ENCODE peak calls at places on chromosomes 12 and 14, in seven cellular contexts. One of them, this sample, is unnamed.

GRCh38 chr12:86663691-86664090 is 407.5 kb upstream of the MGAT4C start:
- DNase-seq in mesendoderm: no peak
- DNase-seq in trophoblast cell: no peak
- DNase-seq in H1: no peak
- DNase-seq in H9: no peak
- DNase-seq in IMR-90: no peak
- DNase-seq in neuronal stem cell: no peak
- DNase-seq in this sample: no peak

GRCh38 chr14:78586681-78587080 is 416.5 kb downstream of the NRXN3 start:
- DNase-seq in trophoblast cell: no peak
- DNase-seq in IMR-90: no peak
- DNase-seq in mesendoderm: no peak
- DNase-seq in H1: no peak
- DNase-seq in neuronal stem cell: no peak
- DNase-seq in H9: no peak
- DNase-seq in this sample: no peak

GRCh38 chr14:32635103-32635719 is 303.5 kb upstream of the NPAS3 start:
- DNase-seq in mesendoderm: peak; percentile 4
- DNase-seq in trophoblast cell: peak; percentile 15
- DNase-seq in H9: no peak
- DNase-seq in neuronal stem cell: no peak
- DNase-seq in IMR-90: peak; percentile 57
- DNase-seq in H1: no peak
- DNase-seq in this sample: peak; percentile 77

GRCh38 chr14:35366048-35366428 is 38.5 kb downstream of the NFKBIA start:
- DNase-seq in trophoblast cell: peak; percentile 59
- DNase-seq in mesendoderm: no peak
- DNase-seq in neuronal stem cell: no peak
- DNase-seq in H9: no peak
- DNase-seq in H1: no peak
- DNase-seq in IMR-90: peak; percentile 74
- DNase-seq in this sample: peak; percentile 68

GRCh38 chr14:54003064-54003463 is 46.4 kb upstream of the BMP4 start:
- DNase-seq in H9: no peak
- DNase-seq in neuronal stem cell: no peak
- DNase-seq in IMR-90: peak; percentile 16
- DNase-seq in H1: no peak
- DNase-seq in trophoblast cell: no peak
- DNase-seq in mesendoderm: no peak
- DNase-seq in this sample: peak; percentile 14

GRCh38 chr12:81081726-81082125 is 3.8 kb downstream of the ACSS3 start:
- DNase-seq in mesendoderm: no peak
- DNase-seq in H9: no peak
- DNase-seq in IMR-90: no peak
- DNase-seq in neuronal stem cell: no peak
- DNase-seq in H1: no peak
- DNase-seq in trophoblast cell: no peak
- DNase-seq in this sample: no peak

GRCh38 chr14:22554706-22555572 is 34.1 kb downstream of the DAD1 start:
- DNase-seq in trophoblast cell: no peak
- DNase-seq in neuronal stem cell: no peak
- DNase-seq in H9: no peak
- DNase-seq in IMR-90: no peak
- DNase-seq in mesendoderm: no peak
- DNase-seq in H1: no peak
- DNase-seq in this sample: no peak

GRCh38 chr14:72643317-72643801 is 250.5 kb downstream of the DPF3 start:
- DNase-seq in mesendoderm: peak; percentile 72
- DNase-seq in trophoblast cell: peak; percentile 87
- DNase-seq in H1: no peak
- DNase-seq in neuronal stem cell: no peak
- DNase-seq in IMR-90: peak; percentile 99
- DNase-seq in H9: no peak
- DNase-seq in this sample: peak; percentile 99

GRCh38 chr14:58430156-58430555 is 2.6 kb downstream of the KIAA0586 start:
- DNase-seq in H1: no peak
- DNase-seq in neuronal stem cell: no peak
- DNase-seq in H9: no peak
- DNase-seq in trophoblast cell: no peak
- DNase-seq in IMR-90: peak; percentile 82
- DNase-seq in mesendoderm: no peak
- DNase-seq in this sample: peak; percentile 78

GRCh38 chr14:28987516-28987915 is 220.9 kb downstream of the FOXG1 start:
- DNase-seq in mesendoderm: no peak
- DNase-seq in H9: no peak
- DNase-seq in H1: no peak
- DNase-seq in neuronal stem cell: no peak
- DNase-seq in trophoblast cell: peak; percentile 53
- DNase-seq in IMR-90: peak; percentile 0
- DNase-seq in this sample: no peak

GRCh38 chr14:50410016-50410530 is 13.4 kb upstream of the CDKL1 start:
- DNase-seq in H9: no peak
- DNase-seq in mesendoderm: no peak
- DNase-seq in trophoblast cell: no peak
- DNase-seq in H1: no peak
- DNase-seq in neuronal stem cell: no peak
- DNase-seq in IMR-90: no peak
- DNase-seq in this sample: no peak

GRCh38 chr14:54931598-54932340 is 29.1 kb upstream of the GCH1 start:
- DNase-seq in H9: no peak
- DNase-seq in H1: no peak
- DNase-seq in mesendoderm: no peak
- DNase-seq in trophoblast cell: no peak
- DNase-seq in IMR-90: no peak
- DNase-seq in neuronal stem cell: no peak
- DNase-seq in this sample: no peak

GRCh38 chr14:99035268-99035667 is 236.7 kb downstream of the BCL11B start:
- DNase-seq in trophoblast cell: peak; percentile 9
- DNase-seq in IMR-90: no peak
- DNase-seq in H1: no peak
- DNase-seq in H9: no peak
- DNase-seq in mesendoderm: peak; percentile 16
- DNase-seq in neuronal stem cell: no peak
- DNase-seq in this sample: no peak

GRCh38 chr12:27198036-27198435 is 46.0 kb upstream of the STK38L start:
- DNase-seq in neuronal stem cell: no peak
- DNase-seq in mesendoderm: no peak
- DNase-seq in H9: no peak
- DNase-seq in trophoblast cell: no peak
- DNase-seq in H1: no peak
- DNase-seq in IMR-90: peak; percentile 70
- DNase-seq in this sample: peak; percentile 58

GRCh38 chr12:80937391-80938238 is at the start of gene LIN7A:
- DNase-seq in trophoblast cell: peak; percentile 15
- DNase-seq in neuronal stem cell: peak; percentile 43
- DNase-seq in mesendoderm: peak; percentile 87
- DNase-seq in H9: peak; percentile 69
- DNase-seq in IMR-90: peak; percentile 31
- DNase-seq in H1: no peak
- DNase-seq in this sample: peak; percentile 57

GRCh38 chr14:53016491-53016890 is 65.6 kb upstream of the FERMT2 start:
- DNase-seq in trophoblast cell: peak; percentile 89
- DNase-seq in IMR-90: peak; percentile 68
- DNase-seq in mesendoderm: no peak
- DNase-seq in H9: no peak
- DNase-seq in neuronal stem cell: no peak
- DNase-seq in H1: no peak
- DNase-seq in this sample: no peak

GRCh38 chr12:126069549-126070165 is 1004.4 kb downstream of the AACS start:
- DNase-seq in IMR-90: peak; percentile 13
- DNase-seq in H1: peak; percentile 90
- DNase-seq in neuronal stem cell: peak; percentile 76
- DNase-seq in H9: peak; percentile 78
- DNase-seq in mesendoderm: peak; percentile 82
- DNase-seq in trophoblast cell: peak; percentile 86
- DNase-seq in this sample: peak; percentile 26

GRCh38 chr12:26524862-26525465 is 308.0 kb downstream of the ITPR2 start:
- DNase-seq in trophoblast cell: peak; percentile 59
- DNase-seq in neuronal stem cell: no peak
- DNase-seq in H9: no peak
- DNase-seq in mesendoderm: peak; percentile 43
- DNase-seq in H1: peak; percentile 62
- DNase-seq in IMR-90: peak; percentile 28
- DNase-seq in this sample: peak; percentile 13

GRCh38 chr12:3222306-3222705 is 145.1 kb downstream of the TSPAN9 start:
- DNase-seq in trophoblast cell: no peak
- DNase-seq in neuronal stem cell: no peak
- DNase-seq in H1: no peak
- DNase-seq in IMR-90: no peak
- DNase-seq in mesendoderm: no peak
- DNase-seq in H9: no peak
- DNase-seq in this sample: no peak

GRCh38 chr12:18296909-18297280 is 35.6 kb downstream of the PIK3C2G start:
- DNase-seq in mesendoderm: no peak
- DNase-seq in H9: no peak
- DNase-seq in IMR-90: no peak
- DNase-seq in H1: no peak
- DNase-seq in neuronal stem cell: no peak
- DNase-seq in trophoblast cell: no peak
- DNase-seq in this sample: no peak

GRCh38 chr12:96047151-96047620 is 11.8 kb upstream of the LTA4H start:
- DNase-seq in H1: no peak
- DNase-seq in neuronal stem cell: no peak
- DNase-seq in mesendoderm: no peak
- DNase-seq in IMR-90: no peak
- DNase-seq in H9: no peak
- DNase-seq in trophoblast cell: no peak
- DNase-seq in this sample: no peak

GRCh38 chr12:32549675-32550079 is 129.4 kb upstream of the DNM1L start:
- DNase-seq in H1: peak; percentile 46
- DNase-seq in neuronal stem cell: no peak
- DNase-seq in trophoblast cell: no peak
- DNase-seq in IMR-90: peak; percentile 61
- DNase-seq in mesendoderm: peak; percentile 16
- DNase-seq in H9: no peak
- DNase-seq in this sample: peak; percentile 58

DNA sequence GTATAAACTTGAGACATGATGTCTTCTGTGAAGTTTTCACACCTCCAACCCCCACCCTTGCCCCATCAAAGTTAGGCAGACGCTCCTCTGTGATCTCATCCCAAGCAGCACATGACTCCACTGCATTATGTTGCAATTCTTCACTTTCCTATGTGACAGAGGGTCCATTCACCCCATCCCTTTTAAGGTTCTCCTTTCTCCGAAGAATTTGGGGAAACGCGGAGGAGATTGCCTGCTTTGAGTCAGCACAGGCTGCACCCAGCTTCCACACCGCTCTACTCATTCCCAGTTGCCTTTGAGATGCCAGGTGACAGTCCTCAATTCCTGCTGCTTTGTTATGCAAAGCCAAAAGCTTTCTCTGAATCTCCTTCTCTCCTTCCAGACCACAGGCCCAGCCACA is 61.8 kb downstream of the PHLDA1 start:
- DNase-seq in IMR-90: no peak
- DNase-seq in trophoblast cell: peak; percentile 48
- DNase-seq in mesendoderm: peak; percentile 87
- DNase-seq in H9: peak; percentile 80
- DNase-seq in neuronal stem cell: no peak
- DNase-seq in H1: no peak
- DNase-seq in this sample: peak; percentile 43
- H2AK5ac ChIP-seq in IMR-90: peak overlapping the region; percentile 76
- H2AK5ac ChIP-seq in trophoblast cell: no peak overlapping the region
- H2AK5ac ChIP-seq in mesendoderm: no peak overlapping the region
- H2AK5ac ChIP-seq in H9: no peak overlapping the region
- H2AK5ac ChIP-seq in neuronal stem cell: no peak overlapping the region
- H2AK5ac ChIP-seq in H1: no peak overlapping the region
- H2AK5ac ChIP-seq in this sample: peak overlapping the region; percentile 31

DNA sequence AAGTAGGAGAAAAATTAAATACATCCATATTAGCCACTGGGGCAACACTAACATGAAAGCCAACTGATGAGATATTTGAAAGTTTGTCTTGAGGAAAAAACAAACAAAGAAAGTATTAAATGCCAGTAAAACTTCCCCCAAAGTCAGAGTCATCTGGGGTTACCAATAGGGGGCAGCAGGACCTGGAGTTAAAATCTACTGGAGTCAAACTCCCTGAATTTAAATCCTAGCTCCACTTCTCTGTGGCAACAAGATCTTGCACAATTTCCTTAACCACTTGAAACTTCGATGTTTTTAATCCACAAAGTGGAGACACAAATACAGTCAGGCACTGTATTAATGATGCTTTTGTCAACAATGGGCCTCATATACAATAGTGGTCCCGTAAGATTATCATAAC is 14.4 kb downstream of the PLEKHG7 start:
- DNase-seq in mesendoderm: peak; percentile 37
- DNase-seq in trophoblast cell: no peak
- DNase-seq in neuronal stem cell: no peak
- DNase-seq in IMR-90: peak; percentile 38
- DNase-seq in H1: no peak
- DNase-seq in H9: peak; percentile 39
- DNase-seq in this sample: peak; percentile 64
- H2AK5ac ChIP-seq in mesendoderm: no peak overlapping the region
- H2AK5ac ChIP-seq in trophoblast cell: no peak overlapping the region
- H2AK5ac ChIP-seq in neuronal stem cell: no peak overlapping the region
- H2AK5ac ChIP-seq in IMR-90: no peak overlapping the region
- H2AK5ac ChIP-seq in H1: no peak overlapping the region
- H2AK5ac ChIP-seq in H9: no peak overlapping the region
- H2AK5ac ChIP-seq in this sample: no peak overlapping the region

DNA sequence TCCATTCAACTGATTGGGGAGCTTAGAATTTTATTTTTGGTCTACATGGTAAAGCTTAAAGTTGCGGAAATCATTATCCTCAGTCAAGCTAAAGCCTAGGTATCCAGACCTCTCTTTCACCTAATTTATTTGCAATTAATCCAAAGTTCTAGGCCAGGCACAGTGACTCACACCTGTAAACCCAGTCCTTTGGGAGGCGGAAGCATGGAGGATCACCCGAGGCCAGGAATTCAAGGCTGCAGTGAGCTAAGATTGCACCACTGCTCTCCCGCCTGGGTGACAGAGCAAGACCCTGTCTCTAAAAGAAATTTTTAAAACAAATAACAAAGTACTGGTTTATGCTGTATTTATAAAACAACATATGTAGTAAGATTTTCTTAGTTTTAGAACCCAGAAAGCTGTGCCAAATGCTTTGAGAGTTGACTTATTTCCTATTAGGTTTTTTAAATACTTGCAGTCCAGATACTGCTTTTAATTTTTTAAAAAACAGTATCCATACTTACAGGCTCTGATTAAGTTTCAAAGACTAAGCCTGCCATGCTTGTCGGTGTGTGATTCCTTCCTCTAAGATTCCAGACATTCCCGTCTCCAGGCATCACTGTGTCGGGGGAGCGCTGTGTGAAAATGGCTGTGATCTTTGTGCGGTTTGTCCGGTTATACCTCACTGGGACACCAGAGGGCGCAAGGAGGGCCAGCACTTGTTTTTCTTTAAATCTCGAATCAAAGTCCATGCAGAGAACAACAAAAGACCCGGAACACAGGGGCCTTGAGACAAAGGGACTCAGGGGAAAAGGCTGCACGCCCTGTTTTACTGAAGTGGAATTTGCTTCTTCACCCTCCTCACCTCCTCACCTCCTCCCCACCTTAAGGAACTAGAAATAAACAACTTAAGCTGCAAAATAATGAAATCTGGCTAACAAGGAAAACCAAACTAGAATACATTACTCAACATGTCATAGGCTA is 24.6 kb upstream of the TMPO start:
- DNase-seq in mesendoderm: peak; percentile 98
- DNase-seq in H9: peak; percentile 98
- DNase-seq in IMR-90: peak; percentile 90
- DNase-seq in neuronal stem cell: peak; percentile 95
- DNase-seq in trophoblast cell: peak; percentile 97
- DNase-seq in H1: peak; percentile 97
- DNase-seq in this sample: peak; percentile 87
- H2AK5ac ChIP-seq in mesendoderm: no peak overlapping the region
- H2AK5ac ChIP-seq in H9: peak overlapping the region; percentile 39
- H2AK5ac ChIP-seq in IMR-90: no peak overlapping the region
- H2AK5ac ChIP-seq in neuronal stem cell: no peak overlapping the region
- H2AK5ac ChIP-seq in trophoblast cell: no peak overlapping the region
- H2AK5ac ChIP-seq in H1: no peak overlapping the region
- H2AK5ac ChIP-seq in this sample: peak overlapping the region; percentile 19

GRCh38 chr12:60271816-60272215 is 676.0 kb downstream of the SLC16A7 start:
- DNase-seq in mesendoderm: no peak
- DNase-seq in IMR-90: no peak
- DNase-seq in trophoblast cell: no peak
- DNase-seq in H9: no peak
- DNase-seq in H1: no peak
- DNase-seq in neuronal stem cell: no peak
- DNase-seq in this sample: no peak
- H2AK5ac ChIP-seq in mesendoderm: no peak overlapping the region
- H2AK5ac ChIP-seq in IMR-90: no peak overlapping the region
- H2AK5ac ChIP-seq in trophoblast cell: no peak overlapping the region
- H2AK5ac ChIP-seq in H9: no peak overlapping the region
- H2AK5ac ChIP-seq in H1: no peak overlapping the region
- H2AK5ac ChIP-seq in neuronal stem cell: no peak overlapping the region
- H2AK5ac ChIP-seq in this sample: no peak overlapping the region

This sample was measured in mesenchymal stem cell.